ENCODE peak calls at places on chromosomes 2 and 18, in six cellular contexts. V is AG09309; D is EL; Y is stimulated activated CD4-positive, alpha-beta T cell treated with anti-CD3 and anti-CD28 coated beads, Interleukin-1b, Interleukin-23, amount 100 ng/mL, for 1 hour; B is fibroblast of pulmonary artery; Z is kidney. J is an unnamed sample.

GRCh38 chr18:55319517-55319905 is 268.5 kb downstream of the TCF4 start:
- DNase-seq in Y (no peak), B (peak; percentile 64), D (peak; percentile 84), V (peak; percentile 63), Z (no peak), J (no peak)

GRCh38 chr2:119673796-119674195 is 5.2 kb upstream of the TMEM177 start:
- DNase-seq in Y (no peak), D (no peak), V (no peak), B (no peak), Z (no peak), J (no peak)

GRCh38 chr2:104850322-104851184 is 3.4 kb upstream of the POU3F3 start:
- DNase-seq in D (no peak), Y (no peak), B (no peak), V (no peak), Z (peak; percentile 59), J (no peak)

GRCh38 chr2:72980535-72981217 is 63.4 kb downstream of the EMX1 start:
- DNase-seq in D (peak; percentile 54), B (peak; percentile 15), Y (no peak), V (no peak), Z (peak; percentile 17), J (no peak)

GRCh38 chr2:207472343-207473202 is 57.2 kb upstream of the CREB1 start:
- DNase-seq in Y (no peak), D (no peak), Z (no peak), B (no peak), V (no peak), J (no peak)

GRCh38 chr18:66124394-66124793 is 373.6 kb downstream of the CDH7 start:
- DNase-seq in V (no peak), D (no peak), Y (no peak), B (no peak), Z (no peak), J (no peak)

GRCh38 chr2:113700186-113700841 is 56.1 kb downstream of the SLC35F5 start:
- DNase-seq in B (peak; percentile 12), D (no peak), Y (no peak), V (no peak), Z (peak; percentile 76), J (no peak)

GRCh38 chr2:31258351-31258750 is 24.4 kb downstream of the EHD3 start:
- DNase-seq in Z (no peak), D (no peak), Y (no peak), B (no peak), V (no peak), J (no peak)

GRCh38 chr18:67476585-67476984 is 39.9 kb downstream of the DSEL start:
- DNase-seq in D (no peak), Y (no peak), V (no peak), Z (no peak), B (no peak), J (no peak)

GRCh38 chr2:73822276-73822675 is 6.5 kb upstream of the STAMBP start:
- DNase-seq in V (no peak), D (no peak), Z (no peak), Y (no peak), B (no peak), J (no peak)

GRCh38 chr2:239894276-239894675 is 130.9 kb downstream of the NDUFA10 start:
- DNase-seq in Z (no peak), V (no peak), D (no peak), B (no peak), Y (no peak), J (no peak)

GRCh38 chr18:10213526-10213925 is 240.9 kb upstream of the APCDD1 start:
- DNase-seq in B (peak; percentile 59), Z (no peak), D (peak; percentile 32), Y (no peak), V (peak; percentile 10), J (no peak)